ENCODE peak calls at places on chromosomes 13 and 19, in eight cellular contexts. L, J, I, W, D, V, T and F are unnamed samples.

GRCh38 chr13:47545630-47546029 is 455.4 kb downstream of the SUCLA2 start:
- DNase-seq in L (no peak), J (no peak), I (no peak), W (no peak), D (no peak), V (no peak), T (no peak), F (no peak)

GRCh38 chr13:92272177-92272576 is 873.8 kb downstream of the GPC5 start:
- DNase-seq in L (no peak), J (no peak), I (no peak), W (no peak), D (no peak), V (no peak), T (no peak), F (no peak)

GRCh38 chr13:100528353-100528752 is 60.2 kb downstream of the GGACT start:
- DNase-seq in L (no peak), J (no peak), I (no peak), W (no peak), D (no peak), V (no peak), T (no peak), F (no peak)

GRCh38 chr19:23522431-23522830 is 127.2 kb upstream of the ZNF91 start:
- DNase-seq in L (no peak), J (no peak), I (no peak), W (no peak), D (no peak), V (no peak), T (no peak), F (no peak)

GRCh38 chr13:24386816-24387708 is 77.7 kb downstream of the C1QTNF9 start:
- DNase-seq in L (no peak), J (no peak), I (no peak), W (no peak), D (no peak), V (no peak), T (no peak), F (no peak)

GRCh38 chr19:20503536-20503935 is 62.0 kb downstream of the ZNF737 start:
- DNase-seq in L (peak; percentile 64), J (peak; percentile 35), I (peak; percentile 86), W (peak; percentile 96), D (no peak), V (peak; percentile 2), T (no peak), F (no peak)

GRCh38 chr13:111153977-111154332 is 38.8 kb downstream of the ARHGEF7 start:
- DNase-seq in L (no peak), J (no peak), I (peak; percentile 45), W (peak; percentile 38), D (no peak), V (no peak), T (peak; percentile 74), F (peak; percentile 88)

GRCh38 chr19:44993926-44994537 is 7.2 kb upstream of the RELB start:
- DNase-seq in L (no peak), J (no peak), I (no peak), W (no peak), D (no peak), V (no peak), T (no peak), F (no peak)

GRCh38 chr19:56839665-56840451 is 668 bp downstream of the PEG3 start:
- DNase-seq in L (peak; percentile 91), J (peak; percentile 98), I (peak; percentile 82), W (no peak), D (no peak), V (no peak), T (no peak), F (peak; percentile 96)

GRCh38 chr19:49930483-49931011 is 1.2 kb upstream of the NUP62 start:
- DNase-seq in L (no peak), J (peak; percentile 57), I (no peak), W (no peak), D (peak; percentile 9), V (no peak), T (peak; percentile 19), F (peak; percentile 57)

GRCh38 chr19:3387645-3388589 is 21.5 kb downstream of the NFIC start:
- DNase-seq in L (peak; percentile 85), J (peak; percentile 77), I (no peak), W (peak; percentile 92), D (no peak), V (peak; percentile 81), T (no peak), F (peak; percentile 96)

GRCh38 chr13:44710576-44710975 is 134.4 kb upstream of the TSC22D1 start:
- DNase-seq in L (peak; percentile 66), J (no peak), I (peak; percentile 91), W (no peak), D (no peak), V (no peak), T (no peak), F (no peak)

GRCh38 chr19:54190942-54191670 is at the start of gene TSEN34:
- DNase-seq in L (peak; percentile 84), J (peak; percentile 52), I (peak; percentile 84), W (peak; percentile 90), D (peak; percentile 87), V (peak; percentile 75), T (peak; percentile 91), F (peak; percentile 94)

GRCh38 chr13:79604752-79605151 is 123.8 kb downstream of the NDFIP2 start:
- DNase-seq in L (peak; percentile 6), J (no peak), I (no peak), W (no peak), D (no peak), V (no peak), T (no peak), F (no peak)

GRCh38 chr19:41926861-41927809 is 1.1 kb downstream of the ERFL start:
- DNase-seq in L (no peak), J (no peak), I (no peak), W (no peak), D (no peak), V (no peak), T (no peak), F (no peak)